ENCODE peak calls at places on chromosomes 6 and 20, in eight cellular contexts. One of them, this sample, is unnamed.

GRCh38 chr6:90347411-90347841 is 50.8 kb upstream of the BACH2 start:
- DNase-seq in HCT116: no peak
- DNase-seq in body of pancreas: no peak
- DNase-seq in stomach: no peak
- DNase-seq in uterus: no peak
- DNase-seq in IMR-90: no peak
- DNase-seq in heart left ventricle: no peak
- DNase-seq in testis: no peak
- DNase-seq in this sample: no peak

GRCh38 chr6:81772741-81773140 is 20.3 kb upstream of the TENT5A start:
- DNase-seq in testis: no peak
- DNase-seq in stomach: no peak
- DNase-seq in body of pancreas: no peak
- DNase-seq in IMR-90: peak; percentile 62
- DNase-seq in HCT116: no peak
- DNase-seq in uterus: no peak
- DNase-seq in heart left ventricle: no peak
- DNase-seq in this sample: no peak

GRCh38 chr6:105510746-105511145 is 107.9 kb upstream of the PREP start:
- DNase-seq in body of pancreas: no peak
- DNase-seq in HCT116: no peak
- DNase-seq in heart left ventricle: no peak
- DNase-seq in uterus: no peak
- DNase-seq in testis: no peak
- DNase-seq in stomach: no peak
- DNase-seq in IMR-90: peak; percentile 77
- DNase-seq in this sample: no peak

GRCh38 chr20:24362080-24362479 is 107.3 kb upstream of the SYNDIG1 start:
- DNase-seq in testis: no peak
- DNase-seq in uterus: no peak
- DNase-seq in body of pancreas: no peak
- DNase-seq in stomach: no peak
- DNase-seq in HCT116: no peak
- DNase-seq in IMR-90: no peak
- DNase-seq in heart left ventricle: no peak
- DNase-seq in this sample: no peak

GRCh38 chr6:36929607-36930006 is 24.9 kb upstream of the PI16 start:
- DNase-seq in stomach: no peak
- DNase-seq in HCT116: no peak
- DNase-seq in IMR-90: peak; percentile 82
- DNase-seq in body of pancreas: no peak
- DNase-seq in testis: no peak
- DNase-seq in heart left ventricle: no peak
- DNase-seq in uterus: no peak
- DNase-seq in this sample: no peak

GRCh38 chr6:54980511-54981275 is 134.1 kb downstream of the FAM83B start:
- DNase-seq in body of pancreas: no peak
- DNase-seq in uterus: no peak
- DNase-seq in stomach: no peak
- DNase-seq in testis: no peak
- DNase-seq in HCT116: no peak
- DNase-seq in heart left ventricle: no peak
- DNase-seq in IMR-90: peak; percentile 90
- DNase-seq in this sample: no peak

GRCh38 chr20:32437391-32438074 is 79.4 kb downstream of the ASXL1 start:
- DNase-seq in uterus: no peak
- DNase-seq in heart left ventricle: no peak
- DNase-seq in HCT116: no peak
- DNase-seq in IMR-90: no peak
- DNase-seq in body of pancreas: no peak
- DNase-seq in testis: no peak
- DNase-seq in stomach: no peak
- DNase-seq in this sample: no peak

GRCh38 chr6:143098054-143098673 is 37.5 kb downstream of the AIG1 start:
- DNase-seq in heart left ventricle: no peak
- DNase-seq in IMR-90: no peak
- DNase-seq in uterus: no peak
- DNase-seq in body of pancreas: no peak
- DNase-seq in stomach: no peak
- DNase-seq in testis: no peak
- DNase-seq in HCT116: no peak
- DNase-seq in this sample: no peak

GRCh38 chr20:18837710-18838109 is 24.1 kb downstream of the SCP2D1 start:
- DNase-seq in IMR-90: no peak
- DNase-seq in heart left ventricle: no peak
- DNase-seq in body of pancreas: peak; percentile 70
- DNase-seq in uterus: no peak
- DNase-seq in stomach: peak; percentile 77
- DNase-seq in HCT116: no peak
- DNase-seq in testis: peak; percentile 60
- DNase-seq in this sample: no peak

GRCh38 chr6:166570929-166571699 is 15.4 kb downstream of the RAMACL start:
- DNase-seq in stomach: no peak
- DNase-seq in IMR-90: no peak
- DNase-seq in HCT116: no peak
- DNase-seq in testis: no peak
- DNase-seq in uterus: no peak
- DNase-seq in body of pancreas: no peak
- DNase-seq in heart left ventricle: no peak
- DNase-seq in this sample: no peak

GRCh38 chr6:15247214-15247749 is 1.4 kb downstream of the JARID2 start:
- DNase-seq in heart left ventricle: no peak
- DNase-seq in testis: no peak
- DNase-seq in uterus: no peak
- DNase-seq in HCT116: no peak
- DNase-seq in IMR-90: no peak
- DNase-seq in stomach: no peak
- DNase-seq in body of pancreas: no peak
- DNase-seq in this sample: no peak

GRCh38 chr6:15250440-15251168 is 4.7 kb downstream of the JARID2 start:
- DNase-seq in body of pancreas: no peak
- DNase-seq in testis: no peak
- DNase-seq in heart left ventricle: no peak
- DNase-seq in HCT116: no peak
- DNase-seq in IMR-90: no peak
- DNase-seq in uterus: no peak
- DNase-seq in stomach: no peak
- DNase-seq in this sample: no peak

GRCh38 chr6:15247750-15248450 is 2.0 kb downstream of the JARID2 start:
- DNase-seq in body of pancreas: peak; percentile 68
- DNase-seq in uterus: peak; percentile 52
- DNase-seq in HCT116: no peak
- DNase-seq in stomach: peak; percentile 58
- DNase-seq in IMR-90: peak; percentile 62
- DNase-seq in heart left ventricle: peak; percentile 63
- DNase-seq in testis: peak; percentile 58
- DNase-seq in this sample: peak; percentile 79

GRCh38 chr6:15249371-15250019 is 3.6 kb downstream of the JARID2 start:
- DNase-seq in testis: no peak
- DNase-seq in uterus: no peak
- DNase-seq in heart left ventricle: no peak
- DNase-seq in body of pancreas: no peak
- DNase-seq in IMR-90: no peak
- DNase-seq in HCT116: no peak
- DNase-seq in stomach: no peak
- DNase-seq in this sample: no peak

DNA sequence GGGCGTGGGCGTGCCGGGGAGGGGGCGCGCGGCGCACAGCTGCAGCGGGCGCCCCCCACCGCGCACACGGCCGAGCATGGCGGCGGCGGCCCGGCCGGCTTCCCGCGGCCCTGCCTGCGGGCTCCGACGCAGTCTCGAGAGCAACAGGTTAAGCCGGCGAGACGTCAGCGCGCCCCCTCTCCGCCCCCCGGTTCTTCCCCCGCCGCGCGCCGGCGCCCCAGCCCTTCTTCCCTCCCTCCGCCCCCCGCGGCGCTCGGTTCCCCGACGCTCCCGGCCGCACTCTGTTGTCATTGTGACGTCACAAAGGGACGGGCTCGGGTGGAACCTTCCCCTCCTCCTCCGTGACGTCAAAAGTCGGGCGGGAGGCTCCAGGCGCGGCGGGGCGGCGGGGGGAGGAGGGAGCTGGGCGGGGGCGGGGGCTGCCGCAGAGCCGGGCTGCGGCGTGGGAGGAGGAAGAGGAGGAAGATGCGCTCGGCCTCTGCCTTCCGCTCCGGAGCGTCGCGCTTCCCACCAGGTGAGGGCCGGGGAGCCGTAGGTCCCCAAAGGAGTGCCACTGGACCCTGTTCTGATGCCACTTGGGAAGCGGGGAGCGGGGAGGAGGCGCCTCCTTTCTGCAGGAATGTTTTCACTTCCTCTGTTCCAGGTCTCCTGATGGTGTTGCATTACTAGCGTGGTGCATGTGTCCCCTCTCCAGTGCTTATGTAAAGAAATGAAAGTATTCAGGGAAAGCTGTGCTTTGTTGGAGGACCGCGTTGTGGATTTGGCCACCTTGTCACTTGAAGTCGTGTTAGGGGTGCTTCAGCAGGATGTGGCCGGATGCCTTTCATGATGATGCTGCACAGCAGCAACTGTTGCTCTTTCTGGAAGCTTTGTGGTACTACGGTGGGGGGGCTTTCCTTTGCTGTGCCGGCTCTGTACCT is 2.8 kb downstream of the JARID2 start:
- DNase-seq in stomach: peak; percentile 97
- DNase-seq in uterus: peak; percentile 97
- DNase-seq in testis: peak; percentile 98
- DNase-seq in body of pancreas: peak; percentile 92
- DNase-seq in IMR-90: peak; percentile 97
- DNase-seq in heart left ventricle: peak; percentile 97
- DNase-seq in HCT116: peak; percentile 92
- DNase-seq in this sample: peak; percentile 99
- TF ChIP-seq POLR2A in stomach: no peak
- TF ChIP-seq POLR2A in uterus: peak; percentile 54
- TF ChIP-seq POLR2A in testis: no peak
- TF ChIP-seq POLR2A in body of pancreas: peak; percentile 13
- TF ChIP-seq POLR2A in IMR-90: peak; percentile 56
- TF ChIP-seq POLR2A in heart left ventricle: peak; percentile 4
- TF ChIP-seq POLR2A in HCT116: no peak
- TF ChIP-seq POLR2A in this sample: peak; percentile 81

GRCh38 chr6:162726997-162727346 is 594 bp downstream of the PRKN start:
- DNase-seq in IMR-90: no peak
- DNase-seq in uterus: peak; percentile 20
- DNase-seq in testis: peak; percentile 25
- DNase-seq in body of pancreas: no peak
- DNase-seq in stomach: no peak
- DNase-seq in heart left ventricle: no peak
- DNase-seq in HCT116: no peak
- DNase-seq in this sample: no peak

GRCh38 chr6:162728177-162728571 is 400 bp downstream of the PACRG start:
- DNase-seq in testis: peak; percentile 21
- DNase-seq in stomach: no peak
- DNase-seq in HCT116: no peak
- DNase-seq in IMR-90: no peak
- DNase-seq in heart left ventricle: no peak
- DNase-seq in uterus: peak; percentile 15
- DNase-seq in body of pancreas: no peak
- DNase-seq in this sample: no peak

GRCh38 chr6:162728706-162729105 is 932 bp downstream of the PACRG start:
- DNase-seq in IMR-90: no peak
- DNase-seq in heart left ventricle: no peak
- DNase-seq in testis: no peak
- DNase-seq in stomach: no peak
- DNase-seq in HCT116: no peak
- DNase-seq in body of pancreas: no peak
- DNase-seq in uterus: no peak
- DNase-seq in this sample: no peak

GRCh38 chr6:162730502-162730901 is 2.7 kb downstream of the PACRG start:
- DNase-seq in testis: no peak
- DNase-seq in body of pancreas: no peak
- DNase-seq in uterus: no peak
- DNase-seq in stomach: no peak
- DNase-seq in HCT116: no peak
- DNase-seq in heart left ventricle: no peak
- DNase-seq in IMR-90: no peak
- DNase-seq in this sample: no peak

GRCh38 chr6:162727347-162728176 is at the start of the genes PACRG and PRKN:
- DNase-seq in body of pancreas: peak; percentile 100
- DNase-seq in stomach: peak; percentile 99
- DNase-seq in testis: peak; percentile 100
- DNase-seq in HCT116: peak; percentile 88
- DNase-seq in IMR-90: peak; percentile 85
- DNase-seq in heart left ventricle: peak; percentile 99
- DNase-seq in uterus: peak; percentile 99
- DNase-seq in this sample: peak; percentile 77
- TF ChIP-seq POLR2A in body of pancreas: peak; percentile 97
- TF ChIP-seq POLR2A in stomach: peak; percentile 72
- TF ChIP-seq POLR2A in testis: peak; percentile 74
- TF ChIP-seq POLR2A in HCT116: no peak
- TF ChIP-seq POLR2A in IMR-90: peak; percentile 31
- TF ChIP-seq POLR2A in heart left ventricle: peak; percentile 99
- TF ChIP-seq POLR2A in uterus: peak; percentile 97
- TF ChIP-seq POLR2A in this sample: peak; percentile 80

DNA sequence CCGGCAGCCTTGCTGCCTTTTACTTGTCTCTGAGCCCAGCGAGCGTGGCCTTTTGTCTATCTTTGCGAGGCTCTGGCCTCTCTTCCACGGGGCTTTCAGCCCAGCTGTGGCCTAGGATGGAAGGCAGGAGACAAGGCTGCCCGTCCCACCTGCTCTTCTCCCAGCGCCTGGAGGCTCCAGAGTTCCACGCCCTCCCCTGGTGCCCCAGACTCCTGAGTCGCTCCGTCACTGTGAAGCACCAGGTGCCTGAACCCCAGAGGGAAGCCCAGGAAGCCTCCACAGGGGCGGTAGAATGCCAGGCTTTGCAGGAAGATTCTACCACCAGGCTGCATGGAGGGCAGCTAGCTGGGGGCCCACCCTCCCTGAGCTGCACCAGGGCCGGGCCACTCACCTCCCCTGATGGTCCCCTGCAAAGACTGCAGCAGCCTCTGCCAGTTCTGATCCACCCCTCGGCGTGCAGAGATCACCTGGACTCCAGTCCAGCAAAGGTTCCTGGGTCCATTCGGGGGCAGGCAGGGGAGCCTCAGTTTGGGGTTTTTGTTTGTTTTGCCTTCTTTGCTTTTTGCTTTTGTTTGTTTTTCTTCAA is 384.6 kb downstream of the CDH4 start:
- DNase-seq in heart left ventricle: no peak
- DNase-seq in HCT116: no peak
- DNase-seq in uterus: no peak
- DNase-seq in body of pancreas: no peak
- DNase-seq in IMR-90: no peak
- DNase-seq in stomach: no peak
- DNase-seq in testis: no peak
- DNase-seq in this sample: no peak
- TF ChIP-seq POLR2A in heart left ventricle: no peak
- TF ChIP-seq POLR2A in HCT116: no peak
- TF ChIP-seq POLR2A in uterus: no peak
- TF ChIP-seq POLR2A in body of pancreas: no peak
- TF ChIP-seq POLR2A in IMR-90: no peak
- TF ChIP-seq POLR2A in stomach: no peak
- TF ChIP-seq POLR2A in testis: no peak
- TF ChIP-seq POLR2A in this sample: no peak

GRCh38 chr20:44976698-44977097 is 10.4 kb downstream of the STK4 start:
- DNase-seq in heart left ventricle: no peak
- DNase-seq in body of pancreas: no peak
- DNase-seq in uterus: no peak
- DNase-seq in HCT116: no peak
- DNase-seq in testis: no peak
- DNase-seq in stomach: no peak
- DNase-seq in IMR-90: no peak
- DNase-seq in this sample: no peak
- TF ChIP-seq POLR2A in heart left ventricle: no peak
- TF ChIP-seq POLR2A in body of pancreas: no peak
- TF ChIP-seq POLR2A in uterus: no peak
- TF ChIP-seq POLR2A in HCT116: no peak
- TF ChIP-seq POLR2A in testis: no peak
- TF ChIP-seq POLR2A in stomach: no peak
- TF ChIP-seq POLR2A in IMR-90: no peak
- TF ChIP-seq POLR2A in this sample: no peak

GRCh38 chr6:34378470-34378869 is 14.0 kb downstream of the NUDT3 start:
- DNase-seq in stomach: no peak
- DNase-seq in heart left ventricle: no peak
- DNase-seq in IMR-90: no peak
- DNase-seq in uterus: no peak
- DNase-seq in HCT116: no peak
- DNase-seq in body of pancreas: no peak
- DNase-seq in testis: no peak
- DNase-seq in this sample: no peak
- TF ChIP-seq POLR2A in stomach: no peak
- TF ChIP-seq POLR2A in heart left ventricle: no peak
- TF ChIP-seq POLR2A in IMR-90: no peak
- TF ChIP-seq POLR2A in uterus: no peak
- TF ChIP-seq POLR2A in HCT116: no peak
- TF ChIP-seq POLR2A in body of pancreas: no peak
- TF ChIP-seq POLR2A in testis: no peak
- TF ChIP-seq POLR2A in this sample: no peak